ENCODE peak calls at places on chromosomes 4 and X, in five cellular contexts. One of them, this sample, is unnamed.
A peak's percentile ranks its signal among the peaks of the same experiment; 100 is the strongest.

GRCh38 chr4:94711635-94712034 is 46.1 kb upstream of the BMPR1B start:
- DNase-seq in upper lobe of right lung: no peak
- DNase-seq in GM23338: no peak
- DNase-seq in heart left ventricle: no peak
- DNase-seq in cardiac muscle cell: no peak
- DNase-seq in this sample: no peak

GRCh38 chr4:185311113-185311888 is 84.4 kb downstream of the LRP2BP start:
- DNase-seq in upper lobe of right lung: no peak
- DNase-seq in GM23338: no peak
- DNase-seq in heart left ventricle: no peak
- DNase-seq in cardiac muscle cell: no peak
- DNase-seq in this sample: no peak

GRCh38 chr4:102599887-102600286 is 98.7 kb downstream of the NFKB1 start:
- DNase-seq in upper lobe of right lung: no peak
- DNase-seq in GM23338: no peak
- DNase-seq in heart left ventricle: no peak
- DNase-seq in cardiac muscle cell: no peak
- DNase-seq in this sample: no peak

GRCh38 chrX:5646818-5647217 is 581.8 kb downstream of the NLGN4X start:
- DNase-seq in upper lobe of right lung: no peak
- DNase-seq in GM23338: no peak
- DNase-seq in heart left ventricle: no peak
- DNase-seq in cardiac muscle cell: no peak
- DNase-seq in this sample: no peak

GRCh38 chr4:156085073-156085472 is 131.4 kb upstream of the CTSO start:
- DNase-seq in upper lobe of right lung: no peak
- DNase-seq in GM23338: no peak
- DNase-seq in heart left ventricle: no peak
- DNase-seq in cardiac muscle cell: no peak
- DNase-seq in this sample: no peak

GRCh38 chr4:36208884-36209473 is 35.3 kb downstream of the ARAP2 start:
- DNase-seq in upper lobe of right lung: no peak
- DNase-seq in GM23338: no peak
- DNase-seq in heart left ventricle: peak; percentile 36
- DNase-seq in cardiac muscle cell: no peak
- DNase-seq in this sample: no peak

GRCh38 chr4:88442636-88443260 is 14.2 kb upstream of the HERC5 start:
- DNase-seq in upper lobe of right lung: no peak
- DNase-seq in GM23338: peak; percentile 17
- DNase-seq in heart left ventricle: no peak
- DNase-seq in cardiac muscle cell: peak; percentile 1
- DNase-seq in this sample: no peak

GRCh38 chr4:5043579-5043978 is 7.7 kb upstream of the STK32B start:
- DNase-seq in upper lobe of right lung: no peak
- DNase-seq in GM23338: peak; percentile 62
- DNase-seq in heart left ventricle: no peak
- DNase-seq in cardiac muscle cell: no peak
- DNase-seq in this sample: no peak

GRCh38 chr4:145301386-145302080 is 121.1 kb upstream of the OTUD4 start:
- DNase-seq in upper lobe of right lung: no peak
- DNase-seq in GM23338: no peak
- DNase-seq in heart left ventricle: no peak
- DNase-seq in cardiac muscle cell: peak; percentile 33
- DNase-seq in this sample: peak; percentile 51

GRCh38 chr4:8792491-8792890 is 79.1 kb downstream of the HMX1 start:
- DNase-seq in upper lobe of right lung: no peak
- DNase-seq in GM23338: no peak
- DNase-seq in heart left ventricle: no peak
- DNase-seq in cardiac muscle cell: no peak
- DNase-seq in this sample: no peak

GRCh38 chr4:88791274-88791673 is 93.6 kb upstream of the NAP1L5 start:
- DNase-seq in upper lobe of right lung: no peak
- DNase-seq in GM23338: peak; percentile 36
- DNase-seq in heart left ventricle: no peak
- DNase-seq in cardiac muscle cell: peak; percentile 41
- DNase-seq in this sample: no peak

GRCh38 chr4:165439344-165439743 is 60.5 kb downstream of the CPE start:
- DNase-seq in upper lobe of right lung: no peak
- DNase-seq in GM23338: no peak
- DNase-seq in heart left ventricle: no peak
- DNase-seq in cardiac muscle cell: no peak
- DNase-seq in this sample: no peak

GRCh38 chr4:93828830-93829530 is 427 bp downstream of the ATOH1 start:
- DNase-seq in upper lobe of right lung: no peak
- DNase-seq in GM23338: peak; percentile 82
- DNase-seq in heart left ventricle: peak; percentile 59
- DNase-seq in cardiac muscle cell: no peak
- DNase-seq in this sample: peak; percentile 51

GRCh38 chr4:126790633-126791032 is 842.1 kb upstream of the INTU start:
- DNase-seq in upper lobe of right lung: no peak
- DNase-seq in GM23338: no peak
- DNase-seq in heart left ventricle: no peak
- DNase-seq in cardiac muscle cell: peak; percentile 31
- DNase-seq in this sample: no peak

GRCh38 chrX:66731398-66731797 is 92.5 kb upstream of the EDA2R start:
- DNase-seq in upper lobe of right lung: no peak
- DNase-seq in GM23338: peak; percentile 67
- DNase-seq in heart left ventricle: no peak
- DNase-seq in cardiac muscle cell: peak; percentile 59
- DNase-seq in this sample: no peak

GRCh38 chr4:108118505-108118904 is 50.2 kb downstream of the LEF1 start:
- DNase-seq in upper lobe of right lung: no peak
- DNase-seq in GM23338: no peak
- DNase-seq in heart left ventricle: no peak
- DNase-seq in cardiac muscle cell: no peak
- DNase-seq in this sample: no peak

GRCh38 chrX:77003956-77004355 is 443.2 kb upstream of the FGF16 start:
- DNase-seq in upper lobe of right lung: no peak
- DNase-seq in GM23338: no peak
- DNase-seq in heart left ventricle: no peak
- DNase-seq in cardiac muscle cell: no peak
- DNase-seq in this sample: no peak

GRCh38 chrX:136812286-136812685 is 31.6 kb upstream of the ARHGEF6 start:
- DNase-seq in upper lobe of right lung: no peak
- DNase-seq in GM23338: no peak
- DNase-seq in heart left ventricle: no peak
- DNase-seq in cardiac muscle cell: peak; percentile 38
- DNase-seq in this sample: no peak

GRCh38 chr4:55367084-55367722 is 21.2 kb downstream of the SRD5A3 start:
- DNase-seq in upper lobe of right lung: no peak
- DNase-seq in GM23338: peak; percentile 22
- DNase-seq in heart left ventricle: no peak
- DNase-seq in cardiac muscle cell: no peak
- DNase-seq in this sample: no peak

GRCh38 chr4:27714073-27714472 is 853.4 kb downstream of the STIM2 start:
- DNase-seq in upper lobe of right lung: no peak
- DNase-seq in GM23338: no peak
- DNase-seq in heart left ventricle: no peak
- DNase-seq in cardiac muscle cell: no peak
- DNase-seq in this sample: peak; percentile 37

GRCh38 chrX:49995795-49996455 is 73.5 kb downstream of the CLCN5 start:
- DNase-seq in upper lobe of right lung: no peak
- DNase-seq in GM23338: no peak
- DNase-seq in heart left ventricle: no peak
- DNase-seq in cardiac muscle cell: peak; percentile 34
- DNase-seq in this sample: no peak

GRCh38 chr4:74037076-74037475 is 1.4 kb downstream of the CXCL3 start:
- DNase-seq in upper lobe of right lung: no peak
- DNase-seq in GM23338: peak; percentile 28
- DNase-seq in heart left ventricle: no peak
- DNase-seq in cardiac muscle cell: no peak
- DNase-seq in this sample: no peak

GRCh38 chr4:111778543-111778942 is 366.7 kb upstream of the FAM241A start:
- DNase-seq in upper lobe of right lung: no peak
- DNase-seq in GM23338: peak; percentile 53
- DNase-seq in heart left ventricle: no peak
- DNase-seq in cardiac muscle cell: no peak
- DNase-seq in this sample: no peak

GRCh38 chrX:68842781-68843581 is 14.2 kb downstream of the EFNB1 start:
- DNase-seq in upper lobe of right lung: peak; percentile 66
- DNase-seq in GM23338: no peak
- DNase-seq in heart left ventricle: no peak
- DNase-seq in cardiac muscle cell: peak; percentile 45
- DNase-seq in this sample: no peak

DNA sequence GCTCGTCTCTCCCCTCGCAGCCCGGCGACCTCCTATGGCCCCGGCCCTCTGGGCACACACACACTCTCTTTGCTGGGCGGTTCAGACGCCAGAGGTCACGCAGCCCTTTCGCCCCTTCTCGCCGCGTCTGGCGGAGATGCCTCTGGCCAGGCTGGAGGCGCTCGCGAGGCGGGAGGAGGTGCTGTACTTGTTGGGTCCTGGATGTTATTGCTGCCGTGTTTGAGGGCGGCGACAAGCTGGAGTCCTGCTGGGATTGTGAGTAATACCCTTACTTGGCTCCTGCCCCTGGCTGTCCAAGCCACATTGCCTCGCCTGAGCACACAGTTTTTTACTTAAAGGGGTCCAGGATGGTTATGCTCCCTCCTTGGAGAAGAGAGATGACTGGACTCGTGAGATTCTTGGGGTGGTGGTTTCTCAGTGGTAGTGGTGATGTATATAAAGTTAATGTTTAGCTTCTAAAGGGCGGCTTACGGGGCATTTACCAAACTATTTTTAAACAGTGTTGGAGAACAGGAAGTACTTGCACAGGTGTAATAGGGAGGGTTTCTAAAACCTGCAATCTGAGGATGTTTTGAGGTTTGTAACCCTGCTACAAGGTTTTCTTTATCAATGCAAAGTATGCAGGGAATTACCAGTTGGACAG is 572 bp downstream of the USP53 start:
- DNase-seq in upper lobe of right lung: peak; percentile 93
- DNase-seq in GM23338: peak; percentile 90
- DNase-seq in heart left ventricle: peak; percentile 93
- DNase-seq in cardiac muscle cell: peak; percentile 95
- DNase-seq in this sample: peak; percentile 88
- TF ChIP-seq CTCF in upper lobe of right lung: peak; percentile 44
- TF ChIP-seq CTCF in GM23338: peak; percentile 49
- TF ChIP-seq CTCF in heart left ventricle: peak; percentile 8
- TF ChIP-seq CTCF in cardiac muscle cell: peak; percentile 45
- TF ChIP-seq CTCF in this sample: peak; percentile 45

GRCh38 chr4:47891928-47892327 is 22.5 kb downstream of the NFXL1 start:
- DNase-seq in upper lobe of right lung: no peak
- DNase-seq in GM23338: no peak
- DNase-seq in heart left ventricle: no peak
- DNase-seq in cardiac muscle cell: no peak
- DNase-seq in this sample: no peak
- H3K4me1 ChIP-seq in upper lobe of right lung: no peaks in the 10 kb centered on the region
- H3K4me1 ChIP-seq in GM23338: no peaks in the 10 kb centered on the region
- H3K4me1 ChIP-seq in heart left ventricle: no peaks in the 10 kb centered on the region
- H3K4me1 ChIP-seq in cardiac muscle cell: no peaks in the 10 kb centered on the region
- H3K4me1 ChIP-seq in this sample: no peaks in the 10 kb centered on the region

GRCh38 chrX:8034058-8034457 is 106.8 kb upstream of the PNPLA4 start:
- DNase-seq in upper lobe of right lung: no peak
- DNase-seq in GM23338: peak; percentile 41
- DNase-seq in heart left ventricle: no peak
- DNase-seq in cardiac muscle cell: no peak
- DNase-seq in this sample: no peak

GRCh38 chrX:8033175-8033574 is 106.0 kb upstream of the PNPLA4 start:
- DNase-seq in upper lobe of right lung: no peak
- DNase-seq in GM23338: no peak
- DNase-seq in heart left ventricle: no peak
- DNase-seq in cardiac muscle cell: no peak
- DNase-seq in this sample: no peak

GRCh38 chrX:8042304-8042703 is 115.1 kb upstream of the PNPLA4 start:
- DNase-seq in upper lobe of right lung: no peak
- DNase-seq in GM23338: peak; percentile 40
- DNase-seq in heart left ventricle: no peak
- DNase-seq in cardiac muscle cell: no peak
- DNase-seq in this sample: no peak

GRCh38 chrX:8036914-8037313 is 109.7 kb upstream of the PNPLA4 start:
- DNase-seq in upper lobe of right lung: no peak
- DNase-seq in GM23338: no peak
- DNase-seq in heart left ventricle: no peak
- DNase-seq in cardiac muscle cell: no peak
- DNase-seq in this sample: no peak

GRCh38 chrX:8037593-8038348 is 110.6 kb upstream of the PNPLA4 start:
- DNase-seq in upper lobe of right lung: no peak
- DNase-seq in GM23338: peak; percentile 9
- DNase-seq in heart left ventricle: no peak
- DNase-seq in cardiac muscle cell: peak; percentile 25
- DNase-seq in this sample: no peak
- TF ChIP-seq CTCF in upper lobe of right lung: no peak
- TF ChIP-seq CTCF in GM23338: peak; percentile 36
- TF ChIP-seq CTCF in heart left ventricle: no peak
- TF ChIP-seq CTCF in cardiac muscle cell: no peak
- TF ChIP-seq CTCF in this sample: no peak

DNA sequence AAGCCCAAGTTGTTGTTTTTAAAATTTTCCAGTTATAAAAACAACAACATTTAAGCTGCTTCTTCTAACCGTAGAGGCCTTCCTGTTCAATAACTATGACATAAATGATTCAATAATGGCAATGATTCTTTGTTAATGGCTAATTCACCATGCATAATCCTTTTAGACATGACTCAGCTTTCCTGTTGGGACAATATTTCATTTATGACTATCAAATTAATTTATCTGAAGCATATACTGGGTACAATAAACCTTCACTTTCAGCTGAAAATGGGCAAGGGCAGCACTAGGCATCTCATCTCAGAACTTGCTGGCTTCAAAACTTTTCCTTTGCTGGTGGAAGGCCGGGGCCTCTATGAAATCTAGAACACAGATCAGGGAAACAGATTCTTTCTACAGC is 38.9 kb downstream of the TBC1D9 start:
- DNase-seq in upper lobe of right lung: no peak
- DNase-seq in GM23338: no peak
- DNase-seq in heart left ventricle: no peak
- DNase-seq in cardiac muscle cell: no peak
- DNase-seq in this sample: no peak
- H3K4me1 ChIP-seq in upper lobe of right lung: peaks cover 29% of the 10 kb centered on the region
- H3K4me1 ChIP-seq in GM23338: peaks cover 5% of the 10 kb centered on the region
- H3K4me1 ChIP-seq in heart left ventricle: peaks cover 33% of the 10 kb centered on the region
- H3K4me1 ChIP-seq in cardiac muscle cell: no peaks in the 10 kb centered on the region
- H3K4me1 ChIP-seq in this sample: peaks cover 19% of the 10 kb centered on the region

DNA sequence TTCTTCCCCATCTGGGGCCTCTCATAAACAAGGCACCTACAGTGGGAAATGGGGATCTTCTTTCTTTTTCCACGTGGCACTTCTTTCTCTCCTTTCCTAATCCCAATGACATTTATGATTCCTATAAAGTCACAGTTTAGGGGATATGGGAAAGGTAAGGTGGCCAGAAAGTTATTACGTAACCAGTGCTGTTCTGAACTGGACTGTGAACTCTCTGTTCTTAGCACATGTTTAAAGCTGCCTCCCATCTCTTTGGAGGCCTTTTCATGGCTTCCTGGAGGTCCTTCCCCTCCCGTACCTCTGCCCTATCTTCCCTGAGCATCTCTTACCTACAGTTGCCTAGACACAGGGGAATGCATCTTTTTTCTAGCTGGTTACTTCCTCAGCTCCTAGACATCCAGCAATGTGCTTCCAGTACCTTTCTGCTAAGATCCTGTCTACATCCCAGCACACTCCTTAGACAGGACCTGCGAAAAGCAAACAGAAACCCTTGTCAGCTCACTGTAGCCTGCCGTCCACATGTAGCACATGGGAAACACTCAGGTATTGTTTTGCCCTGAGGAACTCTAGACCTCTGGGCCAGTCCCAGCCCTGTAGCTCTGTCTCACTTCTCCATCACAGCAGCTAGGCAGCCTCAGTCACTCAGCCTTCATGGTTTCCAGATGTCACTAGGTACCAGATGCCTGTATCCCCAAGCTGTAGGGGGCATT is 195.4 kb downstream of the NWD2 start:
- DNase-seq in upper lobe of right lung: no peak
- DNase-seq in GM23338: no peak
- DNase-seq in heart left ventricle: no peak
- DNase-seq in cardiac muscle cell: no peak
- DNase-seq in this sample: no peak
- TF ChIP-seq CTCF in upper lobe of right lung: no peak
- TF ChIP-seq CTCF in GM23338: no peak
- TF ChIP-seq CTCF in heart left ventricle: no peak
- TF ChIP-seq CTCF in cardiac muscle cell: no peak
- TF ChIP-seq CTCF in this sample: no peak

GRCh38 chrX:39811391-39811790 is 286.4 kb downstream of the BCOR start:
- DNase-seq in upper lobe of right lung: no peak
- DNase-seq in GM23338: no peak
- DNase-seq in heart left ventricle: no peak
- DNase-seq in cardiac muscle cell: no peak
- DNase-seq in this sample: no peak
- H3K4me1 ChIP-seq in upper lobe of right lung: peaks cover 3% of the 10 kb centered on the region
- H3K4me1 ChIP-seq in GM23338: peaks cover 19% of the 10 kb centered on the region
- H3K4me1 ChIP-seq in heart left ventricle: no peaks in the 10 kb centered on the region
- H3K4me1 ChIP-seq in cardiac muscle cell: peaks cover 4% of the 10 kb centered on the region
- H3K4me1 ChIP-seq in this sample: peaks cover 6% of the 10 kb centered on the region

This sample was measured in RWPE2.